ENCODE peak calls at places on chromosomes 12 and 14, in eight cellular contexts. D is heart right ventricle, J is AG04450, A is endothelial cell of umbilical vein, B is kidney epithelial cell, M is ascending aorta, O is fibroblast of lung, E is dorsolateral prefrontal cortex. G is an unnamed sample.

GRCh38 chr14:35386673-35387125 is 17.9 kb downstream of the NFKBIA start:
- DNase-seq in B (no peak), D (no peak), O (no peak), J (no peak), M (no peak), E (no peak), A (no peak), G (no peak)

GRCh38 chr14:71554959-71555612 is 377.1 kb upstream of the RGS6 start:
- DNase-seq in B (no peak), M (no peak), D (no peak), O (no peak), J (no peak), A (no peak), E (no peak), G (no peak)

GRCh38 chr12:91874086-91874865 is 271.4 kb downstream of the BTG1 start:
- DNase-seq in M (no peak), B (no peak), E (no peak), A (no peak), D (no peak), J (no peak), O (no peak), G (no peak)

GRCh38 chr12:38850463-38850862 is 54.9 kb downstream of the CPNE8 start:
- DNase-seq in D (no peak), B (no peak), J (no peak), M (no peak), E (no peak), A (no peak), O (no peak), G (peak)

GRCh38 chr12:12336049-12336411 is 14.0 kb downstream of the MANSC1 start:
- DNase-seq in A (peak), D (no peak), M (no peak), B (no peak), J (no peak), O (no peak), E (no peak), G (no peak)

GRCh38 chr12:6370994-6371754 is 4.2 kb downstream of the SCNN1A start:
- DNase-seq in O (peak), D (no peak), E (no peak), B (peak), A (peak), M (no peak), J (no peak), G (no peak)

GRCh38 chr14:32491413-32492016 is 162.4 kb downstream of the AKAP6 start:
- DNase-seq in D (no peak), J (no peak), E (no peak), B (no peak), M (no peak), A (peak), O (no peak), G (no peak)

GRCh38 chr12:120290541-120291312 is 976 bp downstream of the RNU4-2 start:
- DNase-seq in A (peak), O (no peak), M (no peak), D (no peak), E (no peak), J (no peak), B (no peak), G (no peak)

GRCh38 chr12:93199831-93200236 is 177.9 kb upstream of the NUDT4 start:
- DNase-seq in J (no peak), B (no peak), D (no peak), O (peak), A (no peak), M (no peak), E (no peak), G (peak)

GRCh38 chr12:108847705-108848104 is 9.7 kb downstream of the SSH1 start:
- DNase-seq in E (no peak), A (no peak), M (no peak), B (no peak), D (no peak), O (no peak), J (no peak), G (no peak)

GRCh38 chr12:94769040-94769420 is 118.7 kb upstream of the TMCC3 start:
- DNase-seq in A (peak), E (no peak), M (no peak), O (no peak), J (no peak), D (no peak), B (no peak), G (peak)

GRCh38 chr12:127552838-127553237 is 714.1 kb upstream of the TMEM132C start:
- DNase-seq in B (no peak), J (no peak), E (no peak), A (no peak), O (no peak), D (no peak), M (no peak), G (no peak)

GRCh38 chr12:931591-931990 is 17.9 kb downstream of the RAD52 start:
- DNase-seq in M (no peak), J (no peak), E (no peak), D (no peak), O (no peak), B (no peak), A (no peak), G (no peak)

GRCh38 chr14:100981808-100982207 is 78.3 kb upstream of the RTL1 start:
- DNase-seq in J (no peak), D (no peak), E (no peak), M (no peak), A (no peak), B (no peak), O (no peak), G (no peak)

GRCh38 chr12:56488041-56488955 is at the start of gene GLS2:
- DNase-seq in E (peak), J (peak), A (peak), B (peak), D (peak), O (peak), M (no peak), G (peak)

GRCh38 chr12:94973202-94973601 is 30.3 kb downstream of the NDUFA12 start:
- DNase-seq in A (no peak), J (peak), D (no peak), B (no peak), O (peak), E (no peak), M (no peak), G (no peak)

GRCh38 chr14:104999361-104999760 is 13.8 kb downstream of the CLBA1 start:
- DNase-seq in B (no peak), J (no peak), A (no peak), M (no peak), E (no peak), O (no peak), D (no peak), G (no peak)

GRCh38 chr14:36856095-36856878 is 194.6 kb downstream of the PAX9 start:
- DNase-seq in E (no peak), B (no peak), M (no peak), D (no peak), J (no peak), A (no peak), O (no peak), G (no peak)

GRCh38 chr12:93825926-93826599 is 148.9 kb downstream of the CRADD start:
- DNase-seq in B (no peak), D (no peak), A (peak), M (no peak), O (peak), J (no peak), E (no peak), G (peak)

GRCh38 chr12:101697930-101698781 is 716 bp downstream of the CHPT1 start:
- DNase-seq in E (no peak), A (peak), B (no peak), M (no peak), J (no peak), D (peak), O (peak), G (peak)

GRCh38 chr12:48651681-48652080 is 30.4 kb downstream of the KANSL2 start:
- DNase-seq in J (no peak), D (no peak), B (no peak), M (no peak), O (no peak), A (no peak), E (no peak), G (no peak)

GRCh38 chr12:25725874-25726273 is 172.8 kb upstream of the LMNTD1 start:
- DNase-seq in M (no peak), J (no peak), D (no peak), O (peak), E (no peak), A (no peak), B (no peak), G (peak)

GRCh38 chr14:96623676-96624484 is 121.7 kb downstream of the PAPOLA start:
- DNase-seq in J (no peak), M (no peak), D (no peak), B (no peak), A (no peak), O (no peak), E (no peak), G (no peak)

GRCh38 chr12:87866602-87867292 is 162.5 kb downstream of the C12orf50 start:
- DNase-seq in J (no peak), M (no peak), A (peak), E (no peak), B (no peak), D (no peak), O (peak), G (peak)

GRCh38 chr12:69442894-69443293 is 27.3 kb upstream of the FRS2 start:
- DNase-seq in M (no peak), O (peak), A (peak), B (no peak), D (no peak), J (peak), E (no peak), G (peak)

GRCh38 chr14:85443001-85443400 is 86.9 kb upstream of the FLRT2 start:
- DNase-seq in B (no peak), D (no peak), M (no peak), E (no peak), O (no peak), J (no peak), A (no peak), G (peak)

GRCh38 chr12:95216704-95217376 is 427 bp downstream of the FGD6 start:
- DNase-seq in A (peak), B (no peak), E (no peak), D (no peak), O (peak), J (no peak), M (peak), G (no peak)

GRCh38 chr14:48970995-48971394 is 615.2 kb downstream of the RPS29 start:
- DNase-seq in E (no peak), D (no peak), M (no peak), J (no peak), B (no peak), O (no peak), A (no peak), G (no peak)

GRCh38 chr12:12839886-12840285 is 26.7 kb downstream of the DDX47 start:
- DNase-seq in D (peak), O (peak), E (no peak), A (peak), B (peak), J (peak), M (peak), G (peak)

GRCh38 chr12:48183091-48183875 is at the start of gene CCDC184:
- DNase-seq in M (no peak), D (peak), J (no peak), A (peak), E (peak), O (peak), B (no peak), G (peak)

GRCh38 chr12:48247181-48247966 is 44.3 kb upstream of the OR10AD1 start:
- DNase-seq in E (no peak), J (no peak), D (no peak), B (no peak), O (no peak), A (no peak), M (no peak), G (no peak)

GRCh38 chr12:64992641-64993040 is 128.5 kb downstream of the WIF1 start:
- DNase-seq in A (no peak), E (no peak), J (no peak), B (no peak), D (no peak), O (no peak), M (no peak), G (no peak)

GRCh38 chr14:49972199-49972671 is 79.4 kb downstream of the ARF6 start:
- DNase-seq in J (no peak), M (no peak), B (no peak), D (no peak), O (peak), A (peak), E (no peak), G (peak)

GRCh38 chr14:32512813-32513212 is 183.7 kb downstream of the AKAP6 start:
- DNase-seq in E (no peak), B (no peak), A (no peak), O (no peak), D (no peak), J (no peak), M (no peak), G (peak)

DNA sequence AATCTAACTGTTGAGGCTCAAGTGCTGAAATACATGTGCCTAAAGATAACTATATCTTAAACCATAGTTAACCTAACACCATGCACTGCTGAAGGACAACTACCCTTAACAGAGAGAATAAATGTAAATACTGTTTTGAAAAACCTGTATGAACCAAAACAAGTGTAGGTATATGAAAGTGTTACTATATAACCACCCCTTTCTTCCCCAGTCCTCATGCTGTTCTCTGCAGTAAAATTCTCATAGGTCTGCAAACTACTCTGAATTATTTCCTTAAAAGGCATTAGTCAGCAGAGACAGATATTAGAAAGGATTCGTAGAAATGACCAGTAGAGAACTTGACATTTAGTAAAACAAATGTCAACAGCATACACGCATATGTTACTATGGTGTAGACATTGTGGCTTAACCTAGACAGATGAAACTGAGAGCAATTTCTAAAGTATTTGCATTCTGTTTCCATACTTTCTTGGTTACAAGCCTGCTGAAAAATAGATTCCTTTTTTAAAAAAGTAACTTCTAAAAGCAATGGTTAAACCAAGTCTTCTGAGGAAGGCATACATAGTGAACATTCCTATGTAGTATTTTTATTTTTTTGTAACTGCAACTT is 13.9 kb downstream of the CSRP2 start:
- DNase-seq in O (no peak), A (no peak), B (no peak), E (no peak), D (no peak), M (no peak), J (no peak), G (no peak)
- TF ChIP-seq CTCF in O (no peak), A (no peak), B (no peak), E (no peak), D (no peak), M (no peak), J (no peak), G (no peak)

GRCh38 chr12:50050410-50051280 is 6.8 kb upstream of the ASIC1 start:
- DNase-seq in O (peak), A (no peak), D (peak), M (no peak), B (no peak), J (no peak), E (no peak), G (peak)
- H3K4me3 ChIP-seq in O (peak), A (no peak), D (peak), M (peak), B (no peak), J (peak), E (peak), G (peak)

GRCh38 chr14:74638066-74638465 is 26.0 kb upstream of the LTBP2 start:
- DNase-seq in M (no peak), O (no peak), E (no peak), B (no peak), A (peak), D (no peak), J (no peak), G (no peak)
- TF ChIP-seq CTCF in M (no peak), O (no peak), E (no peak), B (no peak), A (peak), D (no peak), J (no peak), G (no peak)

GRCh38 chr14:65180725-65181025 is 78.4 kb upstream of the MAX start:
- DNase-seq in A (no peak), D (no peak), O (no peak), M (no peak), B (no peak), E (no peak), J (no peak), G (no peak)
- H3K4me3 ChIP-seq in A (no peak), D (no peak), O (no peak), M (no peak), B (no peak), E (no peak), J (no peak), G (no peak)

GRCh38 chr14:30873308-30874119 is 845 bp upstream of the COCH start:
- DNase-seq in A (no peak), J (no peak), M (no peak), O (no peak), E (no peak), D (no peak), B (no peak), G (no peak)

GRCh38 chr14:30875788-30876053 is 1.4 kb downstream of the COCH start:
- DNase-seq in O (no peak), M (no peak), A (no peak), J (no peak), D (no peak), E (no peak), B (no peak), G (no peak)

GRCh38 chr14:30874999-30875787 is 834 bp downstream of the COCH start:
- DNase-seq in E (no peak), B (no peak), J (no peak), A (peak), D (peak), M (no peak), O (no peak), G (no peak)

GRCh38 chr14:30872602-30873001 is 1.8 kb upstream of the COCH start:
- DNase-seq in B (no peak), D (no peak), J (no peak), M (no peak), E (no peak), A (no peak), O (no peak), G (no peak)

GRCh38 chr14:30874120-30874998 is at the start of gene COCH:
- DNase-seq in O (no peak), D (peak), E (no peak), J (no peak), B (no peak), M (no peak), A (no peak), G (no peak)
- TF ChIP-seq CTCF in O (no peak), D (peak), E (no peak), J (peak), B (no peak), M (no peak), A (peak), G (peak)

GRCh38 chr12:4223273-4223855 is 50.2 kb upstream of the CCND2 start:
- DNase-seq in E (no peak), M (no peak), J (no peak), O (no peak), A (no peak), D (no peak), B (no peak), G (no peak)
- H3K4me3 ChIP-seq in E (no peak), M (no peak), J (no peak), O (no peak), A (no peak), D (no peak), B (no peak), G (no peak)

DNA sequence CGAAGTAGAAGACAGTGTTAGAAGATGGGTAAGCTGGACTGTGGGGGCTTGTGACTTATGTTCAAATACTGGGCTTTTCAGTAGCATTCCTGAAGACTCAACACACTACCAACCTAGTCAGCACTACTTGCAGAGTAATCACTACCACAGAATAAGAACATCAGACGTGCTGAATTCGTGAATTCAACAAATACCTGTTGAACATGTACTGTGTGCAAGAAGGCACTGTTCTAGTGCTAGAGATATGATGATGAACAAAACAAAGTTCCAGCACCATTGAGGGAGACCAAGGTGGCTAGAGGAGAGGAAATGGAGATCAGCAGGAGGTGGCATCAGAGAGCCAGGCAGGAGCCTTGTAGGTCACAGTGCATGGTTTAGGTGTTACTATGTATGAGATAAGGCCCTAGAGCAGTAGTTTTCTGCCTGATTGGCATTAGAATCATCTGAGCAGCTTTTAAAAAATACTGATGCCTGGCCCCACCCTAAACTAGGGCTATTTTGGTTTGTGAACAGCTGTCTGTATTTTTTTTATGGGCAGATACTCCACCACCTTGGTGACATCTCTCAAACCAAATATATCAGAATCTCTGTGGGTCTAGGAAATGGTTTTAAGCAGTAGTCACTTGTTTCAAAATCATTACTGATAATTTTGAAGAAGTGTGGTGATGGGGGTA is 26.8 kb downstream of the FERMT2 start:
- DNase-seq in A (no peak), J (no peak), M (no peak), D (no peak), B (no peak), O (no peak), E (no peak), G (no peak)
- TF ChIP-seq CTCF in A (no peak), J (no peak), M (no peak), D (no peak), B (peak), O (no peak), E (no peak), G (no peak)

G was measured in fibroblast of the aortic adventitia.